ENCODE peak calls at places on chromosomes 4 and X, in eight cellular contexts. D is putamen, Q is heart right ventricle, Z is NCI-H1105, V is T1000, E is astrocyte of the spinal cord, X is SHP77 treated with DMSO at 0.1 percent for 48 hours, N is AG20443. R is an unnamed sample.
A peak's percentile ranks its signal among the peaks of the same experiment; 100 is the strongest.

GRCh38 chr4:119744580-119744979 is 116.0 kb upstream of the PDE5A start:
- DNase-seq in N (no peak), X (no peak), V (no peak), Q (no peak), Z (no peak), D (no peak), E (no peak), R (no peak)

GRCh38 chrX:139720979-139721378 is 13.0 kb upstream of the MCF2 start:
- DNase-seq in D (no peak), Z (no peak), Q (no peak), X (no peak), V (no peak), N (no peak), E (no peak), R (no peak)

GRCh38 chr4:6972911-6973310 is 63.3 kb downstream of the TBC1D14 start:
- DNase-seq in D (no peak), N (no peak), Q (no peak), V (no peak), Z (no peak), E (no peak), X (no peak), R (no peak)

GRCh38 chr4:26978387-26979071 is 117.9 kb downstream of the STIM2 start:
- DNase-seq in V (no peak), E (no peak), D (no peak), Q (no peak), X (no peak), Z (no peak), N (peak; percentile 9), R (no peak)

GRCh38 chr4:53476232-53477037 is 99.0 kb downstream of the FIP1L1 start:
- DNase-seq in D (no peak), Q (no peak), E (peak; percentile 98), X (no peak), Z (no peak), N (peak; percentile 91), V (peak; percentile 55), R (no peak)

GRCh38 chr4:19429684-19430083 is 822.0 kb upstream of the SLIT2 start:
- DNase-seq in X (no peak), Q (no peak), Z (no peak), D (no peak), N (no peak), V (no peak), E (no peak), R (no peak)

GRCh38 chr4:53128959-53129358 is 236.9 kb downstream of the SCFD2 start:
- DNase-seq in N (no peak), X (no peak), Z (peak; percentile 13), D (no peak), V (no peak), E (no peak), Q (peak; percentile 16), R (no peak)

GRCh38 chrX:117989512-117989911 is 127.1 kb downstream of the KLHL13 start:
- DNase-seq in X (no peak), E (no peak), N (no peak), Q (no peak), Z (no peak), D (no peak), V (no peak), R (no peak)

R was measured in occipital lobe.